ENCODE peak calls at places on chromosomes 16 and 17, in eight cellular contexts. M is CD4-positive, alpha-beta T cell; J is neural progenitor cell; C is tibial nerve; G is thoracic aorta; P is A549; R is IMR-90; U is RWPE1. Y is an unnamed sample.

GRCh38 chr17:79009397-79010303 is at the start of gene CANT1:
- DNase-seq in C (peak), P (peak), J (peak), G (no peak), U (peak), R (peak), M (peak), Y (peak)

GRCh38 chr17:72411124-72411563 is 290.3 kb downstream of the SOX9 start:
- DNase-seq in P (no peak), R (no peak), M (no peak), C (no peak), U (peak), J (no peak), G (no peak), Y (no peak)

GRCh38 chr17:42378597-42379594 is 9.3 kb downstream of the STAT3 start:
- DNase-seq in P (no peak), C (no peak), M (no peak), J (no peak), U (peak), R (peak), G (no peak), Y (peak)

GRCh38 chr16:4624827-4625616 is 396 bp downstream of the MGRN1 start:
- DNase-seq in G (peak), R (peak), C (no peak), J (peak), U (peak), P (no peak), M (peak), Y (peak)

GRCh38 chr17:21041753-21042433 is 918 bp downstream of the USP22 start:
- DNase-seq in M (peak), G (peak), P (peak), R (peak), U (peak), C (peak), J (peak), Y (peak)

GRCh38 chr17:77465358-77466041 is 324.7 kb downstream of the SEC14L1 start:
- DNase-seq in U (no peak), R (peak), G (peak), J (peak), C (no peak), P (no peak), M (peak), Y (peak)

GRCh38 chr17:43791589-43791988 is 11.4 kb downstream of the CFAP97D1 start:
- DNase-seq in M (no peak), C (no peak), R (peak), J (peak), P (no peak), U (peak), G (no peak), Y (no peak)

GRCh38 chr17:10729334-10730193 is at the start of gene TMEM220:
- DNase-seq in C (peak), U (no peak), J (peak), R (peak), G (peak), M (peak), P (peak), Y (peak)

GRCh38 chr16:16032271-16032979 is 83.0 kb downstream of the ABCC1 start:
- DNase-seq in C (no peak), U (no peak), M (no peak), G (no peak), R (peak), J (no peak), P (no peak), Y (no peak)

GRCh38 chr17:48002208-48002919 is 31.5 kb downstream of the CDK5RAP3 start:
- DNase-seq in U (peak), M (no peak), R (peak), G (no peak), J (peak), C (no peak), P (peak), Y (no peak)

GRCh38 chr16:84617631-84618427 is at the start of gene COTL1:
- DNase-seq in P (peak), J (peak), M (peak), C (peak), R (peak), G (peak), U (peak), Y (peak)

GRCh38 chr16:22116095-22116700 is 23.9 kb downstream of the VWA3A start:
- DNase-seq in C (no peak), P (no peak), J (no peak), R (no peak), G (no peak), M (no peak), U (no peak), Y (no peak)

GRCh38 chr16:30122621-30123160 is 329 bp downstream of the MAPK3 start:
- DNase-seq in C (no peak), U (no peak), J (peak), P (no peak), M (no peak), R (no peak), G (no peak), Y (no peak)

GRCh38 chr17:66915792-66916191 is 48.7 kb upstream of the CACNG4 start:
- DNase-seq in U (no peak), P (no peak), J (no peak), C (no peak), G (no peak), M (no peak), R (no peak), Y (no peak)

GRCh38 chr17:54968954-54969400 is 412 bp downstream of the STXBP4 start:
- DNase-seq in U (peak), R (peak), J (no peak), G (no peak), C (no peak), M (no peak), P (no peak), Y (peak)

GRCh38 chr16:25151996-25152395 is 40.5 kb downstream of the LCMT1 start:
- DNase-seq in J (no peak), M (no peak), G (no peak), P (no peak), C (no peak), U (no peak), R (peak), Y (no peak)

GRCh38 chr16:8620535-8620934 is 963 bp upstream of the METTL22 start:
- DNase-seq in G (no peak), J (no peak), U (peak), M (no peak), R (peak), P (no peak), C (no peak), Y (no peak)

GRCh38 chr17:81710514-81711308 is 1.4 kb upstream of the SLC25A10 start:
- DNase-seq in U (no peak), J (peak), M (no peak), R (no peak), G (no peak), C (no peak), P (no peak), Y (no peak)

GRCh38 chr17:75270218-75270965 is 639 bp downstream of the MIF4GD start:
- DNase-seq in G (no peak), R (peak), C (no peak), J (peak), U (peak), M (peak), P (peak), Y (peak)

DNA sequence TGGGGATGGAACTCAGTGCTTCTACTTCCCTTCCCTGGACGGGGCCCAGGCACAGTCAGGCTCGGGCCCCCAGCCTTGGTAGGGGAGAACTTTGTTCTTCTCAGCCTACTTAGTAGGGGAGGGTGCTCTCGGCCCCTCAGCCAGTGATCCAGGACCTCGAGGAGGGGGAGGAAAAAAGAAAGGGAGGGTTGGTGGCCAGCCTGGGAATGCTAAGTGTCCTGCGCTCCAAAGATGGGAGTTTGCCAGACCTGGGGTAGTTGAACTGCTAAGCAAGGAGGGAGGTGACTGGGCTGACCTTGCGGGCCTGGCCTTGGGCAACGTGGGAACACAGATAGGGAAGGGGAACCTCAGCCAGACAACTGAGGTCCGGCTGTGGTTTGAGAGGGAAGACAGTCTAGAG is 12.2 kb downstream of the ADGRG1 start:
- DNase-seq in M (no peak), P (no peak), G (no peak), J (no peak), C (no peak), R (no peak), U (no peak), Y (no peak)
- H3K27ac ChIP-seq in M (no peak), P (no peak), G (no peak), J (no peak), C (peak), R (no peak), U (peak), Y (peak)

DNA sequence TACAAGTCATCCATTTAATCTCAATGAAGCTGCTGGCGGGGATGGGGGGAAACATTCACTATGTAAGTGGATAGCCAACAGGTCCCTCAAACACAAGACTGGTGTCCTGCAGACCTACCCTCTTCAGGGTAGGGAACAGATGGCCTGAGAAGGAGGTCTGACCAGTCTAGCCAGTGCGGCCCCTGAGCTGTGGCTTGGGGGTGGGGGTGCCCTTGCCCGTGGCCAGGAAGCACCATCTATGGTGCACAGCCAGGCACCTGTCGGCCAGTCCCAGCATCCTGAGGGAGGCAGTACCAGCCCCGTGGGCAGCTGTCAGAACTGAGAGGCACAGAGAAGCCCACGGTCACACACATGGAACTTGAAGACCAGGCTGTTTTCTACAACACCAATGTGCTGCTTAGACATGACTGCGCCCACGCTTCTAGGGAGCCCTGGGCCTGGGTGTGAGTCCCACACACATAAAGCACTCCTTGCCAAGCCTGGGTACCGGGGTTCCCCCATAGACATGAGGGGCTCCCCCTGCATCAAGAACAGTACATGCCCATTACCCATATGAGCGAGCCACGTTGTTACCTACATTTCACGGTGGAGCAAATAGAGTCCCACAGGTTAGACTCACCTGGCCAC is 40.9 kb downstream of the RMI2 start:
- DNase-seq in J (no peak), U (no peak), M (no peak), R (no peak), C (no peak), G (no peak), P (no peak), Y (no peak)
- TF ChIP-seq CTCF in J (no peak), U (no peak), M (no peak), R (no peak), C (no peak), G (no peak), P (no peak), Y (no peak)

DNA sequence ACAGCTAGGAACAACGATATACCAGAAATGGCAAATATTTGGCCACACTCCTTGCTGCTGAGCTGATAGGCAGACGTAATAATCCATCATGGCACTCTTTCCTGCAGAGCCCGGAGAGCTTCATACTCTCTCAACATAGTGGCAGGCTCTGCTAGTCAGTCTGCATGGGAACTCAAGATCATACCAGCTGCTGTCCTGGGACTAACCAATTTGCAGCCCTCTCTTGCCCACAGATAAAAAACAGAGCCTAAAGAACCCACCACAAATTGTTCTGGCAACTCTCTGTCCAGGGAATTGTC is 13.5 kb downstream of the GSDMB start:
- DNase-seq in U (no peak), J (no peak), R (no peak), C (no peak), M (no peak), P (no peak), G (no peak), Y (no peak)
- H3K27ac ChIP-seq in U (no peak), J (no peak), R (no peak), C (no peak), M (no peak), P (no peak), G (no peak), Y (no peak)

GRCh38 chr17:34485999-34486398 is 93.4 kb upstream of the TMEM132E start:
- DNase-seq in J (no peak), C (no peak), R (no peak), U (no peak), P (no peak), G (no peak), M (no peak), Y (no peak)

GRCh38 chr17:34487616-34488015 is 91.8 kb upstream of the TMEM132E start:
- DNase-seq in G (no peak), P (no peak), M (no peak), J (peak), C (no peak), R (no peak), U (no peak), Y (no peak)

GRCh38 chr17:34484193-34484733 is 95.1 kb upstream of the TMEM132E start:
- DNase-seq in M (no peak), C (no peak), P (no peak), J (no peak), R (no peak), G (no peak), U (no peak), Y (no peak)

GRCh38 chr17:34486781-34487180 is 92.6 kb upstream of the TMEM132E start:
- DNase-seq in G (no peak), C (no peak), P (no peak), R (no peak), M (no peak), U (no peak), J (no peak), Y (no peak)
- TF ChIP-seq CTCF in G (no peak), C (no peak), P (no peak), R (no peak), M (no peak), U (no peak), J (no peak), Y (no peak)

DNA sequence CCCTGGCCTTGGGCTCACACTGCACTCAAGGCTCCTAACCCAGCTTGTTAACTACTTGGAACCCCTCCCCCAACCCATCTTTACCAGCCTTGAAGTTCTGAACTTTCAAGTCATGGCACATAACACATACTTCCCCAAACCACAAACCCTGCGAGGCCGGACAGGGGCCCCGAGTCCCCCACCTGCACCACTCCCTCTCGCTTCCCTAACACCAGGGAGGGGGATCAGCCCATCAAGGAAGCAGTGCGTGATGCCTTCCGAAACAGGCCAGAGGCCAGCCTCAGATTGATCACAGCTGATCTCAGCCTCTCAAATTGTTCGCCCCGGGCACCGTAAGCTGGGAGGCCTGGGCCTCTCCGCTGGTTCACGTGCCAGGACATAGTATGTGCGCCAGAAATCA is 3.1 kb upstream of the NLRC3 start:
- DNase-seq in G (no peak), U (no peak), M (no peak), R (no peak), J (no peak), C (no peak), P (no peak), Y (no peak)
- H3K27ac ChIP-seq in G (no peak), U (peak), M (no peak), R (no peak), J (no peak), C (no peak), P (no peak), Y (no peak)

DNA sequence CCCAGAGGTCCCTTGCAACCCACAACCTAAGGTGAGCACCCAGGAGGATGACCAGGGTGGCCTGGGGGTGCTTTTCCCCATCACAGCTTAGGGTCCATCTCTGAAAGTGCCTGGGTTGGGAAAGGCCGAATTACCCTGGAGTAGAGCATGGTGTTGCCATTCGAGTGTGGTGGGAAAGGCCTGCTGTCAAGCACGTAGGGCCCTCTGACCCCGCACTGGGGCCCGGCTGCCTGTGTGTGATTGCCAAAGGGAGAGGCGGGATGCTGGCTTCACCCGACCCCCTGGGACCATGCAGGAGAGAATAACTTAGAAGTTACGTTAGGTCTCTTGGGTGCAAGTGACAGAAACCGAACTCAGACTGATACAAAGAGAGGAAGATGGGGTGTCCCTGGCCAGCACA is 27.7 kb upstream of the NDRG4 start:
- DNase-seq in C (no peak), U (no peak), R (no peak), P (no peak), M (no peak), J (no peak), G (no peak), Y (no peak)
- TF ChIP-seq CTCF in C (no peak), U (no peak), R (no peak), P (no peak), M (no peak), J (no peak), G (no peak), Y (no peak)

Y was measured in heart right ventricle.